ENCODE peak calls at places on chromosomes 12 and 14, in nine cellular contexts. J is GOT3; I is NCI-H1694; D is hepatic stellate cell; E is NCI-H2107; H is heart right ventricle; V is colonic mucosa; W is HTR-8/SVneo; K is CD4-positive, alpha-beta memory T cell. B is an unnamed sample.

GRCh38 chr12:92290016-92290685 is 144.5 kb upstream of the BTG1 start:
- DNase-seq in J (no peak), I (no peak), D (peak), E (no peak), H (no peak), V (no peak), W (peak), K (no peak), B (peak)

GRCh38 chr14:61753631-61754030 is 8.6 kb upstream of the SNAPC1 start:
- DNase-seq in J (no peak), I (no peak), D (no peak), E (no peak), H (no peak), V (no peak), W (no peak), K (no peak), B (no peak)

GRCh38 chr14:61178226-61179060 is 102.7 kb downstream of the TMEM30B start:
- DNase-seq in J (no peak), I (no peak), D (peak), E (no peak), H (no peak), V (no peak), W (peak), K (peak), B (peak)

GRCh38 chr12:6553051-6553868 is 2.6 kb downstream of the IFFO1 start:
- DNase-seq in J (no peak), I (peak), D (peak), E (no peak), H (no peak), V (no peak), W (no peak), K (no peak), B (peak)

GRCh38 chr14:99515301-99516155 is 34.3 kb downstream of the CCNK start:
- DNase-seq in J (no peak), I (no peak), D (no peak), E (no peak), H (no peak), V (no peak), W (no peak), K (no peak), B (no peak)

GRCh38 chr14:21436567-21437062 is 19.3 kb downstream of the CHD8 start:
- DNase-seq in J (no peak), I (no peak), D (peak), E (no peak), H (no peak), V (no peak), W (no peak), K (no peak), B (no peak)

GRCh38 chr14:103121846-103122577 is 1.2 kb upstream of the TNFAIP2 start:
- DNase-seq in J (no peak), I (peak), D (peak), E (peak), H (peak), V (peak), W (peak), K (no peak), B (peak)

GRCh38 chr14:23187925-23188324 is 4.5 kb upstream of the SLC7A8 start:
- DNase-seq in J (no peak), I (no peak), D (no peak), E (no peak), H (no peak), V (no peak), W (no peak), K (no peak), B (no peak)

GRCh38 chr12:70983692-70984091 is 63.2 kb upstream of the PTPRR start:
- DNase-seq in J (no peak), I (no peak), D (no peak), E (no peak), H (no peak), V (no peak), W (no peak), K (no peak), B (no peak)

GRCh38 chr14:95998656-95999055 is 40.5 kb upstream of the C14orf132 start:
- DNase-seq in J (no peak), I (peak), D (peak), E (peak), H (no peak), V (no peak), W (peak), K (no peak), B (peak)

B was measured in lung microvascular endothelial cell.